ENCODE peak calls at places on chromosomes 13 and 19, in six cellular contexts. D, O, V, T, R and U are unnamed samples.

GRCh38 chr13:25887962-25888655 is 163.7 kb downstream of the SHISA2 start:
- ATAC-seq in D (peak), O (no peak), V (peak), T (no peak), R (no peak), U (peak)

GRCh38 chr13:22461854-22462565 is 718.8 kb upstream of the SGCG start:
- ATAC-seq in D (no peak), O (no peak), V (no peak), T (peak), R (no peak), U (no peak)

GRCh38 chr19:37914908-37915307 is 7.9 kb downstream of the SIPA1L3 start:
- ATAC-seq in D (no peak), O (peak), V (no peak), T (no peak), R (no peak), U (no peak)

GRCh38 chr13:35592457-35592856 is 116.0 kb upstream of the MAB21L1 start:
- ATAC-seq in D (no peak), O (no peak), V (no peak), T (no peak), R (no peak), U (no peak)

GRCh38 chr13:44879452-44880058 is 109.7 kb downstream of the NUFIP1 start:
- ATAC-seq in D (no peak), O (no peak), V (no peak), T (no peak), R (no peak), U (peak)

GRCh38 chr13:77009011-77009410 is 17.1 kb downstream of the CLN5 start:
- ATAC-seq in D (peak), O (no peak), V (peak), T (peak), R (peak), U (peak)

GRCh38 chr19:16160943-16161560 is 12.3 kb downstream of the CIB3 start:
- ATAC-seq in D (no peak), O (peak), V (peak), T (no peak), R (peak), U (peak)

GRCh38 chr13:101868585-101869469 is 416.4 kb downstream of the ITGBL1 start:
- ATAC-seq in D (no peak), O (no peak), V (no peak), T (peak), R (no peak), U (no peak)

GRCh38 chr19:58372311-58373133 is 8.3 kb downstream of the ZNF837 start:
- ATAC-seq in D (no peak), O (no peak), V (no peak), T (peak), R (no peak), U (no peak)

GRCh38 chr19:821976-822773 is 420 bp upstream of the PLPPR3 start:
- ATAC-seq in D (peak), O (no peak), V (no peak), T (no peak), R (no peak), U (no peak)

GRCh38 chr19:41144403-41144802 is 30.2 kb downstream of the CYP2F1 start:
- ATAC-seq in D (peak), O (peak), V (peak), T (peak), R (peak), U (peak)

GRCh38 chr19:15292847-15293582 is 39.3 kb downstream of the BRD4 start:
- ATAC-seq in D (peak), O (peak), V (peak), T (peak), R (peak), U (peak)

GRCh38 chr19:40775632-40776022 is 306 bp downstream of the MIA start:
- ATAC-seq in D (no peak), O (no peak), V (no peak), T (no peak), R (no peak), U (no peak)

GRCh38 chr13:45441633-45442032 is 23.1 kb upstream of the COG3 start:
- ATAC-seq in D (peak), O (peak), V (peak), T (peak), R (peak), U (peak)

GRCh38 chr19:49954092-49954825 is 6.7 kb downstream of the SIGLEC11 start:
- ATAC-seq in D (no peak), O (no peak), V (no peak), T (peak), R (no peak), U (no peak)

GRCh38 chr19:20278342-20278741 is 111.3 kb downstream of the ZNF486 start:
- ATAC-seq in D (no peak), O (no peak), V (no peak), T (no peak), R (peak), U (no peak)

GRCh38 chr19:5130371-5131030 is 161.6 kb downstream of the KDM4B start:
- ATAC-seq in D (peak), O (peak), V (peak), T (no peak), R (peak), U (peak)

GRCh38 chr13:30088312-30088855 is 219.0 kb downstream of the KATNAL1 start:
- ATAC-seq in D (no peak), O (no peak), V (no peak), T (no peak), R (no peak), U (no peak)

GRCh38 chr19:58401825-58402433 is 6.5 kb downstream of the RNF225 start:
- ATAC-seq in D (no peak), O (no peak), V (no peak), T (no peak), R (no peak), U (no peak)

GRCh38 chr13:26708007-26708297 is 52.6 kb downstream of the GPR12 start:
- ATAC-seq in D (no peak), O (no peak), V (no peak), T (no peak), R (no peak), U (no peak)

GRCh38 chr13:84352946-84353345 is 470.7 kb upstream of the SLITRK1 start:
- ATAC-seq in D (no peak), O (no peak), V (no peak), T (no peak), R (no peak), U (no peak)

GRCh38 chr19:40139533-40140287 is 49.0 kb upstream of the ZNF780A start:
- ATAC-seq in D (peak), O (no peak), V (peak), T (no peak), R (no peak), U (no peak)

GRCh38 chr13:72590091-72590490 is 137.3 kb downstream of the MZT1 start:
- ATAC-seq in D (no peak), O (no peak), V (no peak), T (no peak), R (no peak), U (no peak)

GRCh38 chr13:23626730-23627129 is 56.5 kb downstream of the TNFRSF19 start:
- ATAC-seq in D (no peak), O (no peak), V (no peak), T (peak), R (no peak), U (no peak)

GRCh38 chr19:1355258-1355973 is 28.3 kb upstream of the NDUFS7 start:
- ATAC-seq in D (no peak), O (no peak), V (no peak), T (no peak), R (no peak), U (no peak)

GRCh38 chr13:92297971-92298942 is 899.8 kb downstream of the GPC5 start:
- ATAC-seq in D (no peak), O (no peak), V (no peak), T (no peak), R (no peak), U (no peak)

GRCh38 chr19:2663920-2664571 is 38.4 kb downstream of the GNG7 start:
- ATAC-seq in D (peak), O (no peak), V (no peak), T (peak), R (no peak), U (no peak)

GRCh38 chr19:50458396-50459066 is 17.8 kb upstream of the EMC10 start:
- ATAC-seq in D (no peak), O (no peak), V (no peak), T (no peak), R (no peak), U (no peak)

GRCh38 chr13:27194895-27195764 is 23.5 kb upstream of the USP12 start:
- ATAC-seq in D (no peak), O (peak), V (peak), T (peak), R (peak), U (peak)

GRCh38 chr13:66036024-66036614 is 1194.0 kb downstream of the PCDH9 start:
- ATAC-seq in D (no peak), O (no peak), V (no peak), T (no peak), R (no peak), U (no peak)

GRCh38 chr19:32336259-32337111 is 8.9 kb upstream of the ZNF507 start:
- ATAC-seq in D (no peak), O (no peak), V (no peak), T (peak), R (no peak), U (no peak)

GRCh38 chr19:29806098-29806866 is 5.5 kb upstream of the CCNE1 start:
- ATAC-seq in D (no peak), O (no peak), V (no peak), T (peak), R (no peak), U (no peak)

GRCh38 chr13:31773538-31773937 is 34.2 kb downstream of the RXFP2 start:
- ATAC-seq in D (no peak), O (no peak), V (no peak), T (no peak), R (no peak), U (no peak)

GRCh38 chr19:20325151-20325550 is 158.1 kb downstream of the ZNF486 start:
- ATAC-seq in D (no peak), O (no peak), V (peak), T (no peak), R (no peak), U (peak)

GRCh38 chr19:30448386-30449130 is 76.4 kb downstream of the ZNF536 start:
- ATAC-seq in D (no peak), O (no peak), V (no peak), T (no peak), R (no peak), U (no peak)

GRCh38 chr13:20482275-20482761 is 43.3 kb downstream of the CRYL1 start:
- ATAC-seq in D (no peak), O (no peak), V (no peak), T (peak), R (no peak), U (no peak)